ENCODE peak calls at places on chromosomes 7 and 10, in eight cellular contexts. One of them, this sample, is unnamed.

GRCh38 chr10:64345856-64346255 is 824.7 kb downstream of the REEP3 start:
- DNase-seq in activated naive CD4-positive, alpha-beta T cell treated with anti-CD3 and anti-CD28 coated beads for 36 hours: no peak
- DNase-seq in SHP77: no peak
- DNase-seq in left ventricle myocardium inferior: no peak
- DNase-seq in hepatocyte: no peak
- DNase-seq in activated T-cell treated with anti-CD3 and anti-CD28 coated beads for 1 hour: no peak
- DNase-seq in A549: no peak
- DNase-seq in fibroblast of the conjunctiva: no peak
- DNase-seq in this sample: no peak

GRCh38 chr10:121089434-121089833 is 238.3 kb downstream of the WDR11 start:
- DNase-seq in activated naive CD4-positive, alpha-beta T cell treated with anti-CD3 and anti-CD28 coated beads for 36 hours: no peak
- DNase-seq in SHP77: no peak
- DNase-seq in left ventricle myocardium inferior: no peak
- DNase-seq in hepatocyte: no peak
- DNase-seq in activated T-cell treated with anti-CD3 and anti-CD28 coated beads for 1 hour: no peak
- DNase-seq in A549: no peak
- DNase-seq in fibroblast of the conjunctiva: no peak
- DNase-seq in this sample: no peak

GRCh38 chr7:40356871-40357676 is 222.3 kb downstream of the SUGCT start:
- DNase-seq in activated naive CD4-positive, alpha-beta T cell treated with anti-CD3 and anti-CD28 coated beads for 36 hours: no peak
- DNase-seq in SHP77: no peak
- DNase-seq in left ventricle myocardium inferior: no peak
- DNase-seq in hepatocyte: no peak
- DNase-seq in activated T-cell treated with anti-CD3 and anti-CD28 coated beads for 1 hour: no peak
- DNase-seq in A549: no peak
- DNase-seq in fibroblast of the conjunctiva: no peak
- DNase-seq in this sample: no peak

GRCh38 chr10:74008212-74008731 is 10.4 kb downstream of the VCL start:
- DNase-seq in activated naive CD4-positive, alpha-beta T cell treated with anti-CD3 and anti-CD28 coated beads for 36 hours: no peak
- DNase-seq in SHP77: no peak
- DNase-seq in left ventricle myocardium inferior: no peak
- DNase-seq in hepatocyte: no peak
- DNase-seq in activated T-cell treated with anti-CD3 and anti-CD28 coated beads for 1 hour: no peak
- DNase-seq in A549: no peak
- DNase-seq in fibroblast of the conjunctiva: peak
- DNase-seq in this sample: no peak

GRCh38 chr10:82980321-82980720 is 1105.3 kb downstream of the NRG3 start:
- DNase-seq in activated naive CD4-positive, alpha-beta T cell treated with anti-CD3 and anti-CD28 coated beads for 36 hours: no peak
- DNase-seq in SHP77: no peak
- DNase-seq in left ventricle myocardium inferior: no peak
- DNase-seq in hepatocyte: no peak
- DNase-seq in activated T-cell treated with anti-CD3 and anti-CD28 coated beads for 1 hour: no peak
- DNase-seq in A549: no peak
- DNase-seq in fibroblast of the conjunctiva: no peak
- DNase-seq in this sample: no peak

GRCh38 chr10:95290801-95291633 is at the start of gene PDLIM1:
- DNase-seq in activated naive CD4-positive, alpha-beta T cell treated with anti-CD3 and anti-CD28 coated beads for 36 hours: peak
- DNase-seq in SHP77: no peak
- DNase-seq in left ventricle myocardium inferior: peak
- DNase-seq in hepatocyte: peak
- DNase-seq in activated T-cell treated with anti-CD3 and anti-CD28 coated beads for 1 hour: peak
- DNase-seq in A549: peak
- DNase-seq in fibroblast of the conjunctiva: no peak
- DNase-seq in this sample: no peak

GRCh38 chr7:142024547-142024946 is 28.9 kb downstream of the MGAM start:
- DNase-seq in activated naive CD4-positive, alpha-beta T cell treated with anti-CD3 and anti-CD28 coated beads for 36 hours: no peak
- DNase-seq in SHP77: no peak
- DNase-seq in left ventricle myocardium inferior: no peak
- DNase-seq in hepatocyte: no peak
- DNase-seq in activated T-cell treated with anti-CD3 and anti-CD28 coated beads for 1 hour: no peak
- DNase-seq in A549: no peak
- DNase-seq in fibroblast of the conjunctiva: no peak
- DNase-seq in this sample: no peak

GRCh38 chr10:129593953-129594352 is 126.9 kb downstream of the MGMT start:
- DNase-seq in activated naive CD4-positive, alpha-beta T cell treated with anti-CD3 and anti-CD28 coated beads for 36 hours: no peak
- DNase-seq in SHP77: no peak
- DNase-seq in left ventricle myocardium inferior: no peak
- DNase-seq in hepatocyte: no peak
- DNase-seq in activated T-cell treated with anti-CD3 and anti-CD28 coated beads for 1 hour: no peak
- DNase-seq in A549: no peak
- DNase-seq in fibroblast of the conjunctiva: no peak
- DNase-seq in this sample: no peak

GRCh38 chr10:33803248-33803647 is 468.8 kb upstream of the NRP1 start:
- DNase-seq in activated naive CD4-positive, alpha-beta T cell treated with anti-CD3 and anti-CD28 coated beads for 36 hours: no peak
- DNase-seq in SHP77: no peak
- DNase-seq in left ventricle myocardium inferior: no peak
- DNase-seq in hepatocyte: no peak
- DNase-seq in activated T-cell treated with anti-CD3 and anti-CD28 coated beads for 1 hour: no peak
- DNase-seq in A549: no peak
- DNase-seq in fibroblast of the conjunctiva: no peak
- DNase-seq in this sample: no peak

GRCh38 chr10:75191821-75192568 is 18.6 kb upstream of the VDAC2 start:
- DNase-seq in activated naive CD4-positive, alpha-beta T cell treated with anti-CD3 and anti-CD28 coated beads for 36 hours: no peak
- DNase-seq in SHP77: no peak
- DNase-seq in left ventricle myocardium inferior: peak
- DNase-seq in hepatocyte: peak
- DNase-seq in activated T-cell treated with anti-CD3 and anti-CD28 coated beads for 1 hour: no peak
- DNase-seq in A549: peak
- DNase-seq in fibroblast of the conjunctiva: peak
- DNase-seq in this sample: no peak

GRCh38 chr10:82942572-82943091 is 1067.6 kb downstream of the NRG3 start:
- DNase-seq in activated naive CD4-positive, alpha-beta T cell treated with anti-CD3 and anti-CD28 coated beads for 36 hours: no peak
- DNase-seq in SHP77: no peak
- DNase-seq in left ventricle myocardium inferior: peak
- DNase-seq in hepatocyte: no peak
- DNase-seq in activated T-cell treated with anti-CD3 and anti-CD28 coated beads for 1 hour: no peak
- DNase-seq in A549: no peak
- DNase-seq in fibroblast of the conjunctiva: peak
- DNase-seq in this sample: no peak

GRCh38 chr7:110043514-110043913 is 1047.4 kb upstream of the LRRN3 start:
- DNase-seq in activated naive CD4-positive, alpha-beta T cell treated with anti-CD3 and anti-CD28 coated beads for 36 hours: no peak
- DNase-seq in SHP77: no peak
- DNase-seq in left ventricle myocardium inferior: no peak
- DNase-seq in hepatocyte: no peak
- DNase-seq in activated T-cell treated with anti-CD3 and anti-CD28 coated beads for 1 hour: no peak
- DNase-seq in A549: no peak
- DNase-seq in fibroblast of the conjunctiva: no peak
- DNase-seq in this sample: no peak

GRCh38 chr10:594584-595270 is 94.7 kb downstream of the DIP2C start:
- DNase-seq in activated naive CD4-positive, alpha-beta T cell treated with anti-CD3 and anti-CD28 coated beads for 36 hours: no peak
- DNase-seq in SHP77: no peak
- DNase-seq in left ventricle myocardium inferior: no peak
- DNase-seq in hepatocyte: no peak
- DNase-seq in activated T-cell treated with anti-CD3 and anti-CD28 coated beads for 1 hour: no peak
- DNase-seq in A549: no peak
- DNase-seq in fibroblast of the conjunctiva: no peak
- DNase-seq in this sample: no peak

GRCh38 chr7:18153183-18153748 is 125.6 kb upstream of the PRPS1L1 start:
- DNase-seq in activated naive CD4-positive, alpha-beta T cell treated with anti-CD3 and anti-CD28 coated beads for 36 hours: no peak
- DNase-seq in SHP77: no peak
- DNase-seq in left ventricle myocardium inferior: no peak
- DNase-seq in hepatocyte: no peak
- DNase-seq in activated T-cell treated with anti-CD3 and anti-CD28 coated beads for 1 hour: no peak
- DNase-seq in A549: no peak
- DNase-seq in fibroblast of the conjunctiva: no peak
- DNase-seq in this sample: no peak

GRCh38 chr7:36119005-36119711 is 33.9 kb upstream of the EEPD1 start:
- DNase-seq in activated naive CD4-positive, alpha-beta T cell treated with anti-CD3 and anti-CD28 coated beads for 36 hours: no peak
- DNase-seq in SHP77: no peak
- DNase-seq in left ventricle myocardium inferior: no peak
- DNase-seq in hepatocyte: peak
- DNase-seq in activated T-cell treated with anti-CD3 and anti-CD28 coated beads for 1 hour: no peak
- DNase-seq in A549: no peak
- DNase-seq in fibroblast of the conjunctiva: peak
- DNase-seq in this sample: no peak

GRCh38 chr10:6202098-6202683 is 541 bp upstream of the PFKFB3 start:
- DNase-seq in activated naive CD4-positive, alpha-beta T cell treated with anti-CD3 and anti-CD28 coated beads for 36 hours: peak
- DNase-seq in SHP77: no peak
- DNase-seq in left ventricle myocardium inferior: no peak
- DNase-seq in hepatocyte: no peak
- DNase-seq in activated T-cell treated with anti-CD3 and anti-CD28 coated beads for 1 hour: no peak
- DNase-seq in A549: no peak
- DNase-seq in fibroblast of the conjunctiva: no peak
- DNase-seq in this sample: no peak

GRCh38 chr7:28977881-28978280 is 19.8 kb upstream of the TRIL start:
- DNase-seq in activated naive CD4-positive, alpha-beta T cell treated with anti-CD3 and anti-CD28 coated beads for 36 hours: no peak
- DNase-seq in SHP77: no peak
- DNase-seq in left ventricle myocardium inferior: no peak
- DNase-seq in hepatocyte: no peak
- DNase-seq in activated T-cell treated with anti-CD3 and anti-CD28 coated beads for 1 hour: no peak
- DNase-seq in A549: no peak
- DNase-seq in fibroblast of the conjunctiva: no peak
- DNase-seq in this sample: no peak

GRCh38 chr7:51160411-51160810 is 156.2 kb downstream of the COBL start:
- DNase-seq in activated naive CD4-positive, alpha-beta T cell treated with anti-CD3 and anti-CD28 coated beads for 36 hours: no peak
- DNase-seq in SHP77: no peak
- DNase-seq in left ventricle myocardium inferior: no peak
- DNase-seq in hepatocyte: no peak
- DNase-seq in activated T-cell treated with anti-CD3 and anti-CD28 coated beads for 1 hour: no peak
- DNase-seq in A549: no peak
- DNase-seq in fibroblast of the conjunctiva: no peak
- DNase-seq in this sample: no peak

GRCh38 chr7:155363852-155364600 is 66.3 kb downstream of the INSIG1 start:
- DNase-seq in activated naive CD4-positive, alpha-beta T cell treated with anti-CD3 and anti-CD28 coated beads for 36 hours: no peak
- DNase-seq in SHP77: no peak
- DNase-seq in left ventricle myocardium inferior: no peak
- DNase-seq in hepatocyte: no peak
- DNase-seq in activated T-cell treated with anti-CD3 and anti-CD28 coated beads for 1 hour: no peak
- DNase-seq in A549: no peak
- DNase-seq in fibroblast of the conjunctiva: no peak
- DNase-seq in this sample: no peak

GRCh38 chr10:15197911-15198310 is 29.4 kb upstream of the NMT2 start:
- DNase-seq in activated naive CD4-positive, alpha-beta T cell treated with anti-CD3 and anti-CD28 coated beads for 36 hours: no peak
- DNase-seq in SHP77: no peak
- DNase-seq in left ventricle myocardium inferior: no peak
- DNase-seq in hepatocyte: no peak
- DNase-seq in activated T-cell treated with anti-CD3 and anti-CD28 coated beads for 1 hour: no peak
- DNase-seq in A549: no peak
- DNase-seq in fibroblast of the conjunctiva: no peak
- DNase-seq in this sample: no peak

GRCh38 chr7:131164025-131164899 is 163.4 kb upstream of the MKLN1 start:
- DNase-seq in activated naive CD4-positive, alpha-beta T cell treated with anti-CD3 and anti-CD28 coated beads for 36 hours: no peak
- DNase-seq in SHP77: no peak
- DNase-seq in left ventricle myocardium inferior: no peak
- DNase-seq in hepatocyte: no peak
- DNase-seq in activated T-cell treated with anti-CD3 and anti-CD28 coated beads for 1 hour: no peak
- DNase-seq in A549: peak
- DNase-seq in fibroblast of the conjunctiva: peak
- DNase-seq in this sample: no peak

GRCh38 chr7:116674508-116675173 is 2.6 kb downstream of the MET start:
- DNase-seq in activated naive CD4-positive, alpha-beta T cell treated with anti-CD3 and anti-CD28 coated beads for 36 hours: no peak
- DNase-seq in SHP77: no peak
- DNase-seq in left ventricle myocardium inferior: no peak
- DNase-seq in hepatocyte: no peak
- DNase-seq in activated T-cell treated with anti-CD3 and anti-CD28 coated beads for 1 hour: no peak
- DNase-seq in A549: peak
- DNase-seq in fibroblast of the conjunctiva: no peak
- DNase-seq in this sample: no peak

GRCh38 chr10:96573036-96573435 is 13.8 kb downstream of the TM9SF3 start:
- DNase-seq in activated naive CD4-positive, alpha-beta T cell treated with anti-CD3 and anti-CD28 coated beads for 36 hours: no peak
- DNase-seq in SHP77: no peak
- DNase-seq in left ventricle myocardium inferior: no peak
- DNase-seq in hepatocyte: no peak
- DNase-seq in activated T-cell treated with anti-CD3 and anti-CD28 coated beads for 1 hour: no peak
- DNase-seq in A549: no peak
- DNase-seq in fibroblast of the conjunctiva: no peak
- DNase-seq in this sample: no peak

GRCh38 chr10:123642293-123642692 is 23.9 kb upstream of the GPR26 start:
- DNase-seq in activated naive CD4-positive, alpha-beta T cell treated with anti-CD3 and anti-CD28 coated beads for 36 hours: no peak
- DNase-seq in SHP77: no peak
- DNase-seq in left ventricle myocardium inferior: no peak
- DNase-seq in hepatocyte: no peak
- DNase-seq in activated T-cell treated with anti-CD3 and anti-CD28 coated beads for 1 hour: no peak
- DNase-seq in A549: no peak
- DNase-seq in fibroblast of the conjunctiva: no peak
- DNase-seq in this sample: no peak

GRCh38 chr7:121099572-121099971 is 111.1 kb downstream of the CPED1 start:
- DNase-seq in activated naive CD4-positive, alpha-beta T cell treated with anti-CD3 and anti-CD28 coated beads for 36 hours: no peak
- DNase-seq in SHP77: no peak
- DNase-seq in left ventricle myocardium inferior: no peak
- DNase-seq in hepatocyte: no peak
- DNase-seq in activated T-cell treated with anti-CD3 and anti-CD28 coated beads for 1 hour: no peak
- DNase-seq in A549: no peak
- DNase-seq in fibroblast of the conjunctiva: no peak
- DNase-seq in this sample: no peak

GRCh38 chr7:37438879-37439278 is 9.8 kb downstream of the ELMO1 start:
- DNase-seq in activated naive CD4-positive, alpha-beta T cell treated with anti-CD3 and anti-CD28 coated beads for 36 hours: no peak
- DNase-seq in SHP77: no peak
- DNase-seq in left ventricle myocardium inferior: no peak
- DNase-seq in hepatocyte: no peak
- DNase-seq in activated T-cell treated with anti-CD3 and anti-CD28 coated beads for 1 hour: no peak
- DNase-seq in A549: no peak
- DNase-seq in fibroblast of the conjunctiva: no peak
- DNase-seq in this sample: no peak

GRCh38 chr7:132430863-132431822 is 145.1 kb downstream of the PLXNA4 start:
- DNase-seq in activated naive CD4-positive, alpha-beta T cell treated with anti-CD3 and anti-CD28 coated beads for 36 hours: peak
- DNase-seq in SHP77: peak
- DNase-seq in left ventricle myocardium inferior: no peak
- DNase-seq in hepatocyte: peak
- DNase-seq in activated T-cell treated with anti-CD3 and anti-CD28 coated beads for 1 hour: peak
- DNase-seq in A549: peak
- DNase-seq in fibroblast of the conjunctiva: peak
- DNase-seq in this sample: no peak

GRCh38 chr10:132638130-132638515 is 100.5 kb downstream of the INPP5A start:
- DNase-seq in activated naive CD4-positive, alpha-beta T cell treated with anti-CD3 and anti-CD28 coated beads for 36 hours: no peak
- DNase-seq in SHP77: no peak
- DNase-seq in left ventricle myocardium inferior: peak
- DNase-seq in hepatocyte: no peak
- DNase-seq in activated T-cell treated with anti-CD3 and anti-CD28 coated beads for 1 hour: no peak
- DNase-seq in A549: no peak
- DNase-seq in fibroblast of the conjunctiva: no peak
- DNase-seq in this sample: no peak

GRCh38 chr7:75967573-75967997 is 26.8 kb downstream of the TMEM120A start:
- DNase-seq in activated naive CD4-positive, alpha-beta T cell treated with anti-CD3 and anti-CD28 coated beads for 36 hours: no peak
- DNase-seq in SHP77: no peak
- DNase-seq in left ventricle myocardium inferior: no peak
- DNase-seq in hepatocyte: peak
- DNase-seq in activated T-cell treated with anti-CD3 and anti-CD28 coated beads for 1 hour: no peak
- DNase-seq in A549: no peak
- DNase-seq in fibroblast of the conjunctiva: no peak
- DNase-seq in this sample: no peak

GRCh38 chr10:5976689-5977470 is 463 bp downstream of the IL15RA start:
- DNase-seq in activated naive CD4-positive, alpha-beta T cell treated with anti-CD3 and anti-CD28 coated beads for 36 hours: peak
- DNase-seq in SHP77: no peak
- DNase-seq in left ventricle myocardium inferior: peak
- DNase-seq in hepatocyte: peak
- DNase-seq in activated T-cell treated with anti-CD3 and anti-CD28 coated beads for 1 hour: peak
- DNase-seq in A549: peak
- DNase-seq in fibroblast of the conjunctiva: no peak
- DNase-seq in this sample: no peak

GRCh38 chr10:106908225-106908624 is 256.3 kb downstream of the SORCS1 start:
- DNase-seq in activated naive CD4-positive, alpha-beta T cell treated with anti-CD3 and anti-CD28 coated beads for 36 hours: no peak
- DNase-seq in SHP77: no peak
- DNase-seq in left ventricle myocardium inferior: no peak
- DNase-seq in hepatocyte: no peak
- DNase-seq in activated T-cell treated with anti-CD3 and anti-CD28 coated beads for 1 hour: no peak
- DNase-seq in A549: no peak
- DNase-seq in fibroblast of the conjunctiva: no peak
- DNase-seq in this sample: no peak

GRCh38 chr7:18400281-18400680 is 95.3 kb upstream of the HDAC9 start:
- DNase-seq in activated naive CD4-positive, alpha-beta T cell treated with anti-CD3 and anti-CD28 coated beads for 36 hours: no peak
- DNase-seq in SHP77: no peak
- DNase-seq in left ventricle myocardium inferior: no peak
- DNase-seq in hepatocyte: no peak
- DNase-seq in activated T-cell treated with anti-CD3 and anti-CD28 coated beads for 1 hour: no peak
- DNase-seq in A549: no peak
- DNase-seq in fibroblast of the conjunctiva: peak
- DNase-seq in this sample: no peak

GRCh38 chr10:71772832-71773220 is 494 bp downstream of the VSIR start:
- DNase-seq in activated naive CD4-positive, alpha-beta T cell treated with anti-CD3 and anti-CD28 coated beads for 36 hours: no peak
- DNase-seq in SHP77: no peak
- DNase-seq in left ventricle myocardium inferior: no peak
- DNase-seq in hepatocyte: no peak
- DNase-seq in activated T-cell treated with anti-CD3 and anti-CD28 coated beads for 1 hour: no peak
- DNase-seq in A549: no peak
- DNase-seq in fibroblast of the conjunctiva: no peak
- DNase-seq in this sample: no peak

GRCh38 chr10:35563266-35563891 is 41.8 kb upstream of the GJD4 start:
- DNase-seq in activated naive CD4-positive, alpha-beta T cell treated with anti-CD3 and anti-CD28 coated beads for 36 hours: peak
- DNase-seq in SHP77: peak
- DNase-seq in left ventricle myocardium inferior: peak
- DNase-seq in hepatocyte: peak
- DNase-seq in activated T-cell treated with anti-CD3 and anti-CD28 coated beads for 1 hour: peak
- DNase-seq in A549: peak
- DNase-seq in fibroblast of the conjunctiva: peak
- DNase-seq in this sample: peak